ENCODE peak calls at places on chromosomes 13 and 19, in nine cellular contexts. N is breast epithelium; T is GM23338; I is CD8-positive, alpha-beta memory T cell; J is dorsolateral prefrontal cortex; Q is CD4-positive, CD25-positive, alpha-beta regulatory T cell; U is PC-3; S is coronary artery; C is ascending aorta. G is an unnamed sample.

GRCh38 chr19:51712461-51713081 is 11.2 kb downstream of the HAS1 start:
- DNase-seq in I (no peak), C (peak; percentile 22), S (peak; percentile 58), U (peak; percentile 85), Q (no peak), T (peak; percentile 87), J (no peak), N (no peak), G (no peak)

GRCh38 chr19:46082728-46083050 is 41.8 kb downstream of the IGFL3 start:
- DNase-seq in I (no peak), J (no peak), S (no peak), Q (no peak), U (peak; percentile 47), C (no peak), T (no peak), N (no peak), G (no peak)

GRCh38 chr19:54439174-54439851 is 9.7 kb upstream of the LENG8 start:
- DNase-seq in N (peak; percentile 84), J (peak; percentile 80), C (no peak), I (no peak), Q (no peak), S (no peak), T (peak; percentile 93), U (peak; percentile 68), G (no peak)

GRCh38 chr13:84431646-84432045 is 549.4 kb upstream of the SLITRK1 start:
- DNase-seq in C (no peak), Q (no peak), N (no peak), U (no peak), I (no peak), T (no peak), S (no peak), J (no peak), G (no peak)

GRCh38 chr19:18168673-18169381 is 4.8 kb upstream of the IFI30 start:
- DNase-seq in S (no peak), I (no peak), N (no peak), U (no peak), J (no peak), Q (no peak), C (no peak), T (no peak), G (peak; percentile 92)

GRCh38 chr13:85277753-85278152 is 521.5 kb downstream of the SLITRK6 start:
- DNase-seq in C (no peak), T (no peak), Q (no peak), S (no peak), N (no peak), J (no peak), I (no peak), U (peak; percentile 35), G (no peak)

GRCh38 chr19:51727349-51727880 is 3.6 kb upstream of the HAS1 start:
- DNase-seq in N (no peak), Q (no peak), J (no peak), I (no peak), C (no peak), S (peak; percentile 47), T (no peak), U (peak; percentile 75), G (no peak)

GRCh38 chr13:45364876-45365557 is 24.0 kb upstream of the TPT1 start:
- DNase-seq in C (no peak), T (no peak), J (peak; percentile 17), N (no peak), S (no peak), U (no peak), I (no peak), Q (no peak), G (no peak)

GRCh38 chr19:17325133-17325532 is 9.5 kb downstream of the ANO8 start:
- DNase-seq in I (no peak), U (no peak), C (no peak), Q (no peak), J (no peak), T (no peak), S (no peak), N (no peak), G (no peak)

GRCh38 chr19:54463531-54464043 is at the start of gene LENG9:
- DNase-seq in T (peak; percentile 100), I (peak; percentile 93), S (peak; percentile 99), J (peak; percentile 98), N (peak; percentile 97), C (peak; percentile 100), Q (peak; percentile 90), U (peak; percentile 99), G (no peak)

GRCh38 chr13:74306496-74306895 is 172.3 kb upstream of the KLF12 start:
- DNase-seq in C (no peak), U (peak; percentile 4), T (peak; percentile 56), Q (no peak), S (no peak), N (no peak), J (no peak), I (no peak), G (no peak)

GRCh38 chr19:54095136-54095858 is 5.3 kb downstream of the OSCAR start:
- DNase-seq in J (no peak), Q (no peak), I (no peak), N (no peak), U (no peak), C (no peak), S (no peak), T (no peak), G (no peak)

GRCh38 chr13:51435002-51435578 is 17.7 kb downstream of the INTS6 start:
- DNase-seq in J (no peak), Q (peak; percentile 50), I (no peak), N (no peak), T (peak; percentile 39), U (peak; percentile 50), C (no peak), S (no peak), G (no peak)

GRCh38 chr19:43798546-43799409 is 3.5 kb downstream of the LYPD5 start:
- DNase-seq in C (no peak), U (peak; percentile 76), T (peak; percentile 92), S (peak; percentile 62), Q (no peak), J (peak; percentile 79), N (peak; percentile 71), I (peak; percentile 37), G (no peak)

GRCh38 chr13:48000559-48001126 is 430 bp downstream of the SUCLA2 start:
- DNase-seq in T (peak; percentile 50), C (peak; percentile 66), N (peak; percentile 52), Q (peak; percentile 9), U (peak; percentile 6), S (no peak), J (peak; percentile 14), I (no peak), G (no peak)

GRCh38 chr13:97762141-97762540 is 191.3 kb upstream of the IPO5 start:
- DNase-seq in T (no peak), S (no peak), Q (no peak), C (no peak), J (no peak), I (no peak), N (no peak), U (no peak), G (no peak)

GRCh38 chr19:49205114-49205513 is 47.5 kb downstream of the TRPM4 start:
- DNase-seq in T (no peak), N (no peak), I (no peak), J (no peak), C (no peak), Q (no peak), U (no peak), S (no peak), G (no peak)

GRCh38 chr19:49196527-49197240 is 39.1 kb downstream of the TRPM4 start:
- DNase-seq in J (peak; percentile 66), T (peak; percentile 24), I (no peak), C (no peak), Q (no peak), U (no peak), N (no peak), S (no peak), G (no peak)

GRCh38 chr19:49200238-49200862 is 42.8 kb downstream of the TRPM4 start:
- DNase-seq in N (no peak), S (no peak), J (no peak), T (peak; percentile 65), Q (no peak), I (no peak), U (peak; percentile 40), C (no peak), G (no peak)

DNA sequence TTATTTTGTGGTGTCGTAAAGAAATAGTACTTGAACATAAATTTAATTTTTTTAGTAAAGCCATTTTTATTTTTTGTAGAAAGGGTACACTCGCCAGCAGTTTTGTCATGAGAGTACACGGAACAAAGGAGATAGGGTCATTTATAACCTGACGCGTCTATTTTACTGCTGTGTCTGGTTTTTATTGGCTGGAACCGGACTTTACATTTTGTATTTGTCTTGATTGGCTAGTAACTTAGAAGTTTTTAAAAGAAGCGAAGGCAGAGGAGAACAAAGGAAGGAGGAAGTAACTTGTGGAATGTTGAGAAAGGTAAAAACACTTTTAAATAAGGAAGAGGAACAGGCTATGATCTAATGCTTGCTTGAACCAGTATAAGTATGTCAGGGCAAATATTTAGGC is 43.5 kb downstream of the TRPM4 start:
- DNase-seq in Q (no peak), C (no peak), T (no peak), N (no peak), I (no peak), S (no peak), J (no peak), U (no peak), G (no peak)
- H3K4me3 ChIP-seq in Q (no peak overlapping the region), C (no peak overlapping the region), T (no peak overlapping the region), N (no peak overlapping the region), I (no peak overlapping the region), S (no peak overlapping the region), J (no peak overlapping the region), U (no peak overlapping the region), G (no peak overlapping the region)

GRCh38 chr19:861099-861755 is 1.8 kb downstream of the CFD start:
- DNase-seq in I (no peak), T (no peak), S (no peak), C (no peak), U (no peak), J (no peak), Q (no peak), N (no peak), G (no peak)
- H3K4me3 ChIP-seq in I (no peak overlapping the region), T (peak overlapping the region; percentile 52), S (peak overlapping the region; percentile 72), C (peak overlapping the region; percentile 52), U (peak overlapping the region; percentile 69), J (no peak overlapping the region), Q (no peak overlapping the region), N (peak overlapping the region; percentile 49), G (peak overlapping the region; percentile 59)

GRCh38 chr19:36019061-36019670 is 5.2 kb upstream of the ALKBH6 start:
- DNase-seq in I (no peak), U (no peak), T (no peak), S (no peak), J (no peak), N (no peak), C (no peak), Q (no peak), G (no peak)
- H3K4me3 ChIP-seq in I (no peak overlapping the region), U (no peak overlapping the region), T (no peak overlapping the region), S (no peak overlapping the region), J (no peak overlapping the region), N (no peak overlapping the region), C (no peak overlapping the region), Q (no peak overlapping the region), G (no peak overlapping the region)

DNA sequence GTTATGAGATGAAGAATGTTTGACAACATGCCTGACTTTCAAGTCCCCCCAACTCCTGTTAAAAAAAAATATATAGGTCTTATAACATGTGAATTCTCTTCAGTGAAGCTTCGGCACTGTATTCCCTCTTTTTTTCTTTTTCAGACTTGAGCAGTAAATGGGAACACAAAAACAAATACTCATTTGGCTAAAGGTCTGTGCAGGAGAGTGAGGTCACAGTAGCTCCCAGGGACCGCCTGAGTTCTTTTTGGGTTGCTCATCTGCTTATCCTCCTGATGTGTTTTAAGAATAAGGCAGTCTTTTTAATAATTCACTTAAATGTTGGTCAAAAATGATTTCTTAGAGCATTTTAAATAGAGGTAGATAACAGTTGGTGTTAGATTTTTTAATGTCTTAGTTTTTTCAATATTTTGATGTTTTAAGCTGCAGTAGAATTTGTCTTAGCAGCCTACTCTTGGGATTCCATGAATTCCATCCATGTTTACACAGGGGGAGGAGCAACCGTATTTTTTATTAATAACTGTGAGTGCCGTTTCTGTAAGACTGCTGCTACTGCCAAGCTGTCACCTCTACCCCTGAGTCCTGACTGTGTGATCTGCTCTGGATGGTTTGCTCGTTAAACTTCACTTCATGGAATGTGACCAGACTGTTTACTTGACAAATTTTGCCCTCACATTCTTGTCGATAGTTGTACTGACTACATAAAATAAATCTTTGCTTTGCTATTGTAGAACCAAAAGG is 14.9 kb downstream of the HNRNPM start:
- DNase-seq in Q (no peak), J (no peak), T (no peak), C (no peak), U (peak; percentile 84), S (no peak), N (no peak), I (no peak), G (no peak)
- H3K4me3 ChIP-seq in Q (no peak overlapping the region), J (no peak overlapping the region), T (no peak overlapping the region), C (peak overlapping the region; percentile 20), U (peak overlapping the region; percentile 9), S (peak overlapping the region; percentile 49), N (no peak overlapping the region), I (no peak overlapping the region), G (no peak overlapping the region)

G was measured in vagina.